ENCODE peak calls at places on chromosomes 16 and 17, in six cellular contexts. W is RPMI8226; C is Caki2; V is activated CD8-positive, alpha-beta memory T cell treated with anti-CD3 and anti-CD28 coated beads for 4 hours; G is HS-5; H is NCI-H774. K is an unnamed sample.

GRCh38 chr17:4802228-4802627 is at the start of gene C17orf114:
- DNase-seq in W (no peak), C (no peak), V (no peak), G (no peak), H (no peak), K (peak; percentile 29)

GRCh38 chr16:27972500-27972899 is 91.0 kb downstream of the GSG1L start:
- DNase-seq in W (peak; percentile 63), C (peak; percentile 54), V (peak; percentile 12), G (peak; percentile 6), H (peak; percentile 43), K (no peak)

GRCh38 chr17:82879241-82879640 is 39.4 kb upstream of the ZNF750 start:
- DNase-seq in W (no peak), C (no peak), V (no peak), G (no peak), H (no peak), K (no peak)

GRCh38 chr17:42109086-42109485 is 3.4 kb downstream of the DHX58 start:
- DNase-seq in W (no peak), C (no peak), V (no peak), G (no peak), H (no peak), K (no peak)

GRCh38 chr16:79532785-79533184 is 67.8 kb downstream of the MAF start:
- DNase-seq in W (no peak), C (no peak), V (no peak), G (no peak), H (no peak), K (no peak)

GRCh38 chr17:79829004-79829403 is 10.2 kb downstream of the CBX4 start:
- DNase-seq in W (no peak), C (no peak), V (no peak), G (no peak), H (no peak), K (no peak)

GRCh38 chr16:35565626-35566025 is 2106.2 kb downstream of the TP53TG3F start:
- DNase-seq in W (no peak), C (no peak), V (no peak), G (no peak), H (no peak), K (no peak)

GRCh38 chr16:754208-755097 is 6.1 kb upstream of the MSLN start:
- DNase-seq in W (no peak), C (no peak), V (no peak), G (no peak), H (no peak), K (no peak)

GRCh38 chr17:80116276-80116922 is 15.0 kb downstream of the GAA start:
- DNase-seq in W (no peak), C (no peak), V (no peak), G (no peak), H (no peak), K (no peak)

GRCh38 chr17:75643033-75644017 is 10.1 kb downstream of the SMIM5 start:
- DNase-seq in W (no peak), C (no peak), V (no peak), G (no peak), H (no peak), K (no peak)

GRCh38 chr17:75927286-75927922 is 13.4 kb downstream of the FBF1 start:
- DNase-seq in W (peak; percentile 47), C (no peak), V (no peak), G (no peak), H (no peak), K (no peak)

GRCh38 chr16:25126820-25127232 is 15.3 kb downstream of the LCMT1 start:
- DNase-seq in W (no peak), C (peak; percentile 76), V (no peak), G (peak; percentile 77), H (peak; percentile 3), K (peak; percentile 49)

GRCh38 chr16:1070084-1070987 is 2.2 kb upstream of the SSTR5 start:
- DNase-seq in W (no peak), C (no peak), V (no peak), G (no peak), H (no peak), K (no peak)

GRCh38 chr16:50323335-50324011 is 45.3 kb downstream of the BRD7 start:
- DNase-seq in W (peak; percentile 26), C (peak; percentile 40), V (no peak), G (no peak), H (no peak), K (peak; percentile 62)